ENCODE peak calls at places on chromosome 18, in nine cellular contexts. L is breast epithelium, R is GM12891, M is esophagus muscularis mucosa, E is HCT116, W is stomach, X is endothelial cell of umbilical vein, K is H1, T is HepG2. A is an unnamed sample.

GRCh38 chr18:8667846-8668245 is 37.5 kb upstream of the MTCL1 start:
- DNase-seq in L (no peak), R (no peak), M (no peak), E (no peak), W (no peak), X (peak), K (no peak), T (no peak), A (no peak)

GRCh38 chr18:7940976-7941375 is 373.9 kb downstream of the PTPRM start:
- DNase-seq in L (no peak), R (no peak), M (no peak), E (no peak), W (no peak), X (no peak), K (no peak), T (no peak), A (no peak)

GRCh38 chr18:42477261-42477660 is 522.2 kb downstream of the PIK3C3 start:
- DNase-seq in L (no peak), R (no peak), M (no peak), E (no peak), W (no peak), X (no peak), K (no peak), T (no peak), A (no peak)

GRCh38 chr18:8003878-8004675 is 437.0 kb downstream of the PTPRM start:
- DNase-seq in L (no peak), R (no peak), M (no peak), E (no peak), W (no peak), X (peak), K (no peak), T (no peak), A (no peak)

GRCh38 chr18:21740474-21740723 is 193 bp upstream of the MIB1 start:
- DNase-seq in L (peak), R (peak), M (no peak), E (no peak), W (no peak), X (peak), K (peak), T (peak), A (peak)

GRCh38 chr18:79573921-79574491 is 105.6 kb upstream of the CTDP1 start:
- DNase-seq in L (peak), R (no peak), M (no peak), E (no peak), W (no peak), X (no peak), K (no peak), T (no peak), A (peak)

GRCh38 chr18:73043231-73044000 is 175.6 kb upstream of the NETO1 start:
- DNase-seq in L (no peak), R (no peak), M (no peak), E (no peak), W (no peak), X (no peak), K (no peak), T (no peak), A (no peak)

GRCh38 chr18:45825258-45825744 is at the start of gene SIGLEC15:
- DNase-seq in L (no peak), R (no peak), M (peak), E (no peak), W (no peak), X (no peak), K (no peak), T (no peak), A (no peak)

GRCh38 chr18:61546598-61546997 is 213.4 kb downstream of the CDH20 start:
- DNase-seq in L (no peak), R (no peak), M (no peak), E (peak), W (no peak), X (peak), K (no peak), T (no peak), A (no peak)

GRCh38 chr18:71598374-71598773 is 945.8 kb downstream of the CBLN2 start:
- DNase-seq in L (no peak), R (no peak), M (no peak), E (no peak), W (no peak), X (peak), K (no peak), T (no peak), A (no peak)

GRCh38 chr18:47203626-47204464 is 27.7 kb upstream of the IER3IP1 start:
- DNase-seq in L (no peak), R (no peak), M (no peak), E (no peak), W (no peak), X (no peak), K (no peak), T (no peak), A (no peak)

GRCh38 chr18:62131305-62131909 is 55.4 kb downstream of the PIGN start:
- DNase-seq in L (no peak), R (no peak), M (no peak), E (peak), W (peak), X (peak), K (no peak), T (peak), A (peak)

GRCh38 chr18:13366977-13367892 is 148.7 kb downstream of the LDLRAD4 start:
- DNase-seq in L (no peak), R (no peak), M (peak), E (no peak), W (no peak), X (no peak), K (no peak), T (no peak), A (no peak)

GRCh38 chr18:13491138-13491537 is 235.2 kb downstream of the FAM210A start:
- DNase-seq in L (no peak), R (no peak), M (no peak), E (no peak), W (no peak), X (no peak), K (no peak), T (peak), A (no peak)

GRCh38 chr18:13598591-13598990 is 127.8 kb downstream of the FAM210A start:
- DNase-seq in L (no peak), R (no peak), M (no peak), E (no peak), W (no peak), X (no peak), K (no peak), T (no peak), A (no peak)

GRCh38 chr18:68916734-68917133 is 118.9 kb downstream of the CCDC102B start:
- DNase-seq in L (no peak), R (no peak), M (no peak), E (peak), W (no peak), X (no peak), K (no peak), T (peak), A (no peak)

GRCh38 chr18:12309683-12310198 is 1.7 kb downstream of the TUBB6 start:
- DNase-seq in L (no peak), R (no peak), M (no peak), E (no peak), W (no peak), X (peak), K (no peak), T (no peak), A (no peak)

GRCh38 chr18:68301436-68301835 is 413.5 kb downstream of the TMX3 start:
- DNase-seq in L (no peak), R (no peak), M (no peak), E (no peak), W (no peak), X (no peak), K (no peak), T (no peak), A (no peak)

GRCh38 chr18:65755616-65756015 is 4.8 kb downstream of the CDH7 start:
- DNase-seq in L (no peak), R (no peak), M (no peak), E (no peak), W (no peak), X (no peak), K (no peak), T (no peak), A (no peak)

GRCh38 chr18:66511810-66512209 is 92.1 kb downstream of the CDH19 start:
- DNase-seq in L (no peak), R (no peak), M (no peak), E (no peak), W (no peak), X (peak), K (no peak), T (no peak), A (no peak)

GRCh38 chr18:12041561-12041960 is 52.1 kb upstream of the ANKRD62 start:
- DNase-seq in L (no peak), R (no peak), M (no peak), E (no peak), W (no peak), X (no peak), K (no peak), T (no peak), A (no peak)

GRCh38 chr18:24427484-24427883 is 1.0 kb downstream of the IMPACT start:
- DNase-seq in L (no peak), R (no peak), M (no peak), E (no peak), W (no peak), X (peak), K (no peak), T (no peak), A (no peak)

GRCh38 chr18:24426073-24426397 is 435 bp upstream of the IMPACT start:
- DNase-seq in L (no peak), R (no peak), M (no peak), E (no peak), W (no peak), X (no peak), K (no peak), T (no peak), A (no peak)

GRCh38 chr18:24429188-24429587 is 2.7 kb downstream of the IMPACT start:
- DNase-seq in L (no peak), R (no peak), M (no peak), E (no peak), W (no peak), X (no peak), K (no peak), T (no peak), A (no peak)

GRCh38 chr18:24428709-24429108 is 2.2 kb downstream of the IMPACT start:
- DNase-seq in L (no peak), R (no peak), M (no peak), E (no peak), W (no peak), X (no peak), K (no peak), T (no peak), A (no peak)

GRCh38 chr18:24426398-24427294 is at the start of gene IMPACT:
- DNase-seq in L (peak), R (peak), M (no peak), E (peak), W (peak), X (peak), K (peak), T (peak), A (peak)
- TF ChIP-seq POLR2A in L (no peak), R (no peak), M (no peak), E (peak), W (no peak), X (peak), K (peak), T (peak), A (no peak)

GRCh38 chr18:57784034-57784815 is 18.9 kb downstream of the ATP8B1 start:
- DNase-seq in L (no peak), R (no peak), M (no peak), E (no peak), W (no peak), X (peak), K (no peak), T (peak), A (no peak)
- TF ChIP-seq POLR2AphosphoS5 in L (no peak), R (no peak), M (no peak), E (no peak), W (no peak), X (peak), K (no peak), T (no peak), A (no peak)

DNA sequence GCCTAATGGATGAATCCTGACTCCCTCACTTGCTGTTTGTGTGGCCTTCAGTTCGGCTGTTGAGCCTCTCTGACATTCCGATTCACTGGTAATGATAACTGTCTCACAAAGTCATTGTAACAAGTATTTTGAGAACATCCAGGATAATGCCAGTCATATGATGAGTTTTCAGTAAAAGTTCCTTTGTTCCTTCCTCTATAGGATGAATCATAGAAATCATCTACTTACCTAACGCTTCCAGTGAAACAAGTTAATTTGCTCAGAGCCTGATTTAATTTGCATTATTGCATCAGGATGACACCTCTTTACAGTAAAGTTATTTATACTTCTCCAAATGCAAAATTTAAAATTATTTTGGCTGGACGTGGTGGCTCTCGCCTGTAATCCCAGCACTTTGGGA is 32.0 kb downstream of the RAB31 start:
- DNase-seq in L (no peak), R (no peak), M (no peak), E (no peak), W (no peak), X (no peak), K (no peak), T (no peak), A (no peak)
- TF ChIP-seq POLR2A in L (no peak), R (no peak), M (no peak), E (no peak), W (no peak), X (no peak), K (no peak), T (no peak), A (no peak)

DNA sequence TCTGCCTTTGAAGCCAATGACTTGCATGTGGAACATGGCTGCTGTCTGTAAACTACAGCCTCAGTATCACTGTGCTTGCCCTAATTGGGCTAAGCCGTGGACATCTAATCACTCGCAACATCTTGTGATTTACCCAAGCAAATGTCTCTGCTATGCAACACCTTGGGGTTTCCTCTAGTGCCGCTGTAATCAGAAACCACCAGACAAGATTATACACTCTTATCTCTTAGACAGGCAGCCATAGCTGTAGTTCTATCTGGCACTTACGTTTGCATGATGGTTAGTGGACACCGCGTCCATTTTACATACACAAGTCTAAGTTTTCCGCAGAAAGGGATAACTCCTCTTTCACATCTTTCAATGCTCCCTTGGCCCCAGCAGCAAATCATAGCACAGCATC is 204.3 kb upstream of the CCDC68 start:
- DNase-seq in L (no peak), R (no peak), M (peak), E (no peak), W (no peak), X (no peak), K (no peak), T (no peak), A (no peak)
- TF ChIP-seq POLR2AphosphoS5 in L (no peak), R (no peak), M (no peak), E (no peak), W (no peak), X (no peak), K (no peak), T (no peak), A (no peak)

DNA sequence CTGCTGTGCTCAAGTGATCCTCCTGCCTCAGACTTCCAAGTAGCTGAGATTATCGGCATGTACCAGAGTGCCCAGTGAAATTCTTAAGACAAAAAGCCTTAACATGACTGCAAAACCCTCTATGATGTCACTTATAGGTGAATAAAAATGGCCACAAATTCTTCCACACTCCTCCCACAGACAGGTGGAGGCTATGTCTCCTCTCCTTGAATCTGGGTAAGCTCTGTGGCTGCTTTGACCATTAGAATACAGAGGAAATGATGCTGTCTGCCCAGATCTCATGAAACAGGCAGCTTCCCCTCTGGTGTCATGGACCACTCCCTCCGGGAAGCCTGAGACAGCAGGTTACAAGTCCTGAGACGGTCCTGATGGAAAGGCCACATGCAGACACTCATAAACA is 211.1 kb downstream of the TGIF1 start:
- DNase-seq in L (no peak), R (no peak), M (no peak), E (no peak), W (no peak), X (no peak), K (no peak), T (no peak), A (no peak)
- TF ChIP-seq POLR2A in L (no peak), R (no peak), M (no peak), E (no peak), W (no peak), X (no peak), K (no peak), T (no peak), A (no peak)

GRCh38 chr18:77096936-77097886 is 35.4 kb downstream of the MBP start:
- DNase-seq in L (no peak), R (no peak), M (no peak), E (no peak), W (no peak), X (no peak), K (no peak), T (no peak), A (no peak)
- TF ChIP-seq POLR2AphosphoS5 in L (no peak), R (no peak), M (no peak), E (no peak), W (no peak), X (no peak), K (no peak), T (no peak), A (no peak)

GRCh38 chr18:23503967-23504352 is 649 bp downstream of the RMC1 start:
- DNase-seq in L (no peak), R (no peak), M (no peak), E (no peak), W (no peak), X (no peak), K (no peak), T (no peak), A (no peak)

GRCh38 chr18:23504720-23505119 is 1.4 kb downstream of the RMC1 start:
- DNase-seq in L (no peak), R (no peak), M (no peak), E (no peak), W (no peak), X (no peak), K (no peak), T (no peak), A (no peak)

GRCh38 chr18:23502516-23503037 is 734 bp upstream of the RMC1 start:
- DNase-seq in L (no peak), R (no peak), M (no peak), E (no peak), W (no peak), X (no peak), K (no peak), T (no peak), A (no peak)

GRCh38 chr18:23501626-23502025 is 1.7 kb upstream of the RMC1 start:
- DNase-seq in L (no peak), R (no peak), M (no peak), E (no peak), W (no peak), X (no peak), K (no peak), T (no peak), A (no peak)

GRCh38 chr18:23503038-23503966 is at the start of gene RMC1:
- DNase-seq in L (peak), R (peak), M (peak), E (peak), W (peak), X (peak), K (peak), T (peak), A (peak)
- TF ChIP-seq POLR2A in L (peak), R (peak), M (peak), E (peak), W (peak), X (peak), K (no peak), T (peak), A (peak)

A was measured in sigmoid colon.